ENCODE peak calls at places on chromosome 17, in seven cellular contexts. X, L, I, A, C, Q and J are unnamed samples.

GRCh38 chr17:73879987-73880386 is 235.7 kb upstream of the SDK2 start:
- DNase-seq in I (no peak), Q (no peak), C (no peak), A (no peak), L (no peak), X (no peak), J (no peak)

GRCh38 chr17:21029032-21029431 is 13.8 kb downstream of the USP22 start:
- DNase-seq in A (no peak), Q (peak), I (peak), C (no peak), X (peak), L (peak), J (peak)

GRCh38 chr17:3551189-3551588 is 6.4 kb downstream of the TRPV3 start:
- DNase-seq in Q (no peak), C (no peak), A (no peak), I (no peak), X (no peak), L (no peak), J (no peak)

GRCh38 chr17:9802701-9803100 is 11.3 kb upstream of the DHRS7C start:
- DNase-seq in X (no peak), I (no peak), L (no peak), Q (no peak), A (no peak), C (no peak), J (no peak)

GRCh38 chr17:51595965-51596364 is 335.6 kb downstream of the UTP18 start:
- DNase-seq in X (no peak), L (no peak), I (no peak), C (no peak), A (no peak), Q (no peak), J (no peak)

GRCh38 chr17:49633762-49634486 is 44.0 kb downstream of the SPOP start:
- DNase-seq in I (no peak), A (no peak), L (no peak), Q (no peak), X (no peak), C (no peak), J (peak)

GRCh38 chr17:78075545-78075944 is 53.0 kb downstream of the TMC6 start:
- DNase-seq in Q (no peak), L (no peak), C (no peak), I (no peak), X (no peak), A (no peak), J (no peak)

GRCh38 chr17:18235743-18236256 is 10.4 kb downstream of the LLGL1 start:
- DNase-seq in L (peak), Q (peak), I (peak), C (no peak), X (no peak), A (peak), J (peak)

GRCh38 chr17:49834118-49834743 is 13.6 kb downstream of the TAC4 start:
- DNase-seq in A (no peak), X (peak), C (no peak), I (peak), Q (no peak), L (no peak), J (no peak)

GRCh38 chr17:81035389-81036127 is 607 bp downstream of the BAIAP2 start:
- DNase-seq in Q (no peak), A (no peak), I (no peak), L (no peak), X (no peak), C (no peak), J (no peak)

GRCh38 chr17:49715717-49716279 is 8.0 kb upstream of the SLC35B1 start:
- DNase-seq in I (no peak), X (no peak), C (no peak), A (no peak), L (no peak), Q (no peak), J (no peak)

GRCh38 chr17:82874011-82874835 is 34.4 kb upstream of the ZNF750 start:
- DNase-seq in Q (no peak), L (no peak), C (no peak), A (no peak), I (peak), X (no peak), J (no peak)

GRCh38 chr17:81925860-81926450 is 1.6 kb downstream of the MAFG start:
- DNase-seq in Q (no peak), C (no peak), X (no peak), A (no peak), L (no peak), I (no peak), J (no peak)

GRCh38 chr17:58344791-58345157 is 7.2 kb downstream of the SUPT4H1 start:
- DNase-seq in A (no peak), C (no peak), I (no peak), L (no peak), Q (no peak), X (no peak), J (no peak)

GRCh38 chr17:40348136-40348504 is 16.4 kb downstream of the GJD3 start:
- DNase-seq in A (no peak), C (no peak), X (no peak), I (no peak), Q (no peak), L (no peak), J (no peak)

GRCh38 chr17:13346996-13347762 is 254.6 kb downstream of the HS3ST3A1 start:
- DNase-seq in Q (no peak), C (no peak), A (peak), X (peak), I (peak), L (peak), J (peak)

GRCh38 chr17:66893382-66893781 is 58.5 kb downstream of the CACNG5 start:
- DNase-seq in C (no peak), Q (no peak), A (no peak), I (no peak), L (no peak), X (no peak), J (no peak)

GRCh38 chr17:71202449-71202848 is 918.4 kb upstream of the SOX9 start:
- DNase-seq in L (no peak), I (peak), Q (no peak), A (no peak), X (no peak), C (no peak), J (no peak)

GRCh38 chr17:78276499-78276898 is 45.1 kb downstream of the TMEM235 start:
- DNase-seq in X (no peak), A (no peak), Q (no peak), I (no peak), L (no peak), C (no peak), J (no peak)

GRCh38 chr17:68627956-68628355 is 26.8 kb upstream of the FAM20A start:
- DNase-seq in A (no peak), I (peak), Q (no peak), C (no peak), X (no peak), L (no peak), J (no peak)

GRCh38 chr17:50517504-50518264 is 9.4 kb downstream of the MYCBPAP start:
- DNase-seq in L (no peak), I (no peak), C (no peak), A (no peak), Q (no peak), X (no peak), J (no peak)

GRCh38 chr17:58320570-58321323 is 7.8 kb downstream of the TSPOAP1 start:
- DNase-seq in A (no peak), I (no peak), X (no peak), L (no peak), C (no peak), Q (no peak), J (no peak)

GRCh38 chr17:47254403-47254943 is 846 bp downstream of the ITGB3 start:
- DNase-seq in X (no peak), C (no peak), Q (no peak), L (no peak), I (no peak), A (no peak), J (no peak)

GRCh38 chr17:59331929-59332889 is 754 bp downstream of the YPEL2 start:
- DNase-seq in A (no peak), C (no peak), X (no peak), L (peak), I (no peak), Q (peak), J (no peak)

GRCh38 chr17:50396261-50397110 is 837 bp downstream of the LRRC59 start:
- DNase-seq in X (peak), I (peak), C (no peak), L (peak), A (no peak), Q (peak), J (peak)

GRCh38 chr17:19762515-19762961 is 14.4 kb upstream of the ALDH3A1 start:
- DNase-seq in Q (peak), L (peak), X (no peak), C (no peak), A (peak), I (peak), J (peak)

GRCh38 chr17:412211-413015 is 59.8 kb upstream of the RPH3AL start:
- DNase-seq in X (peak), Q (no peak), A (peak), L (peak), C (no peak), I (peak), J (peak)

GRCh38 chr17:17344507-17345293 is 41.5 kb downstream of the NT5M start:
- DNase-seq in L (no peak), X (no peak), C (no peak), I (no peak), A (no peak), Q (no peak), J (no peak)

GRCh38 chr17:46009681-46010596 is 10.9 kb downstream of the STH start:
- DNase-seq in A (no peak), I (no peak), X (peak), L (no peak), C (no peak), Q (peak), J (peak)

GRCh38 chr17:82662711-82663261 is 14.5 kb upstream of the WDR45B start:
- DNase-seq in I (no peak), Q (peak), X (no peak), A (no peak), C (no peak), L (no peak), J (no peak)

GRCh38 chr17:65586899-65587298 is 25.5 kb upstream of the AXIN2 start:
- DNase-seq in L (no peak), I (no peak), A (no peak), Q (no peak), C (no peak), X (no peak), J (no peak)

GRCh38 chr17:70560471-70560870 is 391.1 kb downstream of the KCNJ2 start:
- DNase-seq in A (no peak), L (no peak), X (no peak), Q (no peak), C (no peak), I (no peak), J (no peak)

GRCh38 chr17:44565866-44566443 is 8.7 kb downstream of the FZD2 start:
- DNase-seq in Q (no peak), C (no peak), X (no peak), I (no peak), L (peak), A (no peak), J (no peak)

GRCh38 chr17:19672009-19672837 is 23.7 kb downstream of the ALDH3A2 start:
- DNase-seq in A (no peak), X (no peak), L (no peak), C (no peak), I (no peak), Q (peak), J (peak)

GRCh38 chr17:360141-360705 is 7.6 kb upstream of the RPH3AL start:
- DNase-seq in C (no peak), I (no peak), Q (no peak), X (no peak), A (no peak), L (no peak), J (no peak)

GRCh38 chr17:47850692-47851573 is at the start of gene SP6:
- DNase-seq in L (peak), I (peak), Q (peak), A (no peak), C (no peak), X (no peak), J (peak)

GRCh38 chr17:38654411-38655398 is 20.1 kb downstream of the EPOP start:
- DNase-seq in C (no peak), Q (no peak), I (no peak), A (no peak), X (no peak), L (no peak), J (no peak)
- H3K4me3 ChIP-seq in C (no peak), Q (no peak), I (no peak), A (no peak), X (no peak), L (no peak), J (no peak)

GRCh38 chr17:36657390-36657762 is 56.0 kb downstream of the MRM1 start:
- DNase-seq in A (no peak), Q (no peak), X (no peak), L (no peak), I (no peak), C (no peak), J (no peak)

GRCh38 chr17:36661688-36662087 is 60.3 kb downstream of the MRM1 start:
- DNase-seq in A (no peak), L (no peak), C (no peak), I (no peak), Q (no peak), X (no peak), J (no peak)

GRCh38 chr17:36653374-36653773 is 52.0 kb downstream of the MRM1 start:
- DNase-seq in Q (no peak), I (no peak), C (no peak), X (no peak), L (no peak), A (no peak), J (no peak)

GRCh38 chr17:36661047-36661666 is 59.8 kb downstream of the MRM1 start:
- DNase-seq in A (no peak), Q (no peak), L (no peak), C (no peak), I (no peak), X (no peak), J (no peak)

GRCh38 chr17:36657763-36658490 is 56.5 kb downstream of the MRM1 start:
- DNase-seq in X (no peak), C (no peak), L (peak), A (no peak), Q (no peak), I (no peak), J (no peak)
- TF ChIP-seq CTCF in X (peak), C (no peak), L (peak), A (peak), Q (no peak), I (peak), J (no peak)

GRCh38 chr17:2214887-2215615 is 88.5 kb downstream of the SMG6 start:
- DNase-seq in L (peak), A (no peak), C (no peak), Q (peak), X (no peak), I (no peak), J (peak)

GRCh38 chr17:2213291-2213960 is 90.2 kb downstream of the SMG6 start:
- DNase-seq in I (no peak), A (no peak), X (no peak), L (peak), Q (no peak), C (no peak), J (peak)

GRCh38 chr17:2218426-2218825 is 85.2 kb downstream of the SMG6 start:
- DNase-seq in L (no peak), C (no peak), I (peak), A (no peak), X (no peak), Q (no peak), J (no peak)

GRCh38 chr17:2214047-2214717 is 89.4 kb downstream of the SMG6 start:
- DNase-seq in Q (peak), I (peak), L (peak), C (no peak), A (no peak), X (no peak), J (peak)

GRCh38 chr17:2215616-2216364 is 87.8 kb downstream of the SMG6 start:
- DNase-seq in X (peak), C (no peak), Q (peak), L (peak), I (no peak), A (peak), J (peak)
- H3K4me3 ChIP-seq in X (peak), C (no peak), Q (peak), L (peak), I (no peak), A (peak), J (peak)

GRCh38 chr17:76179496-76180467 is 38.7 kb upstream of the FOXJ1 start:
- DNase-seq in C (peak), X (no peak), I (peak), L (peak), Q (no peak), A (no peak), J (peak)
- TF ChIP-seq CTCF in C (no peak), X (no peak), I (no peak), L (peak), Q (no peak), A (no peak), J (no peak)

DNA sequence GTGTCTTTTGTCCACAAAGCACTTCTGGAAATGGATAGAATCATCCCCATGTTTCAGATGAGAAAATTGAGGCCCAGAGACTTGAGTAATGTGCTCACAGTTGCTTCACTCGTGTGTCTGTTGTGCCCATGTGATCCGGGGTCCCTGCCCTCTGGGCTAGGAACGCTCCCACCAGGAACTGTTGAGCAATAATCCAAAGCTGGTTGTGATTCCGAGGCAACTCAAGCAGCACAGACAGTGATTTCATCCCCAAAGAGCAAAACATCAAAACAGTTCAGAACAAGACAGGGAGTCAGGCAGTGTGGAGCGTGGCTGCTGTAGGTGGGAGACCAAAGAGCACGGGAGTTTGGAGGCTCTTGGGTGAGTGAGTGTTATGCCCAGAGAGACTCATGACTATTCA is 205.0 kb upstream of the ASIC2 start:
- DNase-seq in X (no peak), A (no peak), L (peak), Q (no peak), C (no peak), I (no peak), J (no peak)
- H3K4me3 ChIP-seq in X (no peak), A (no peak), L (no peak), Q (no peak), C (no peak), I (no peak), J (no peak)

GRCh38 chr17:56834380-56835258 is 668 bp downstream of the DGKE start:
- DNase-seq in I (peak), X (no peak), L (peak), Q (peak), A (no peak), C (peak), J (peak)
- TF ChIP-seq CTCF in I (no peak), X (no peak), L (no peak), Q (no peak), A (no peak), C (no peak), J (no peak)

GRCh38 chr17:27348196-27348595 is 54.3 kb downstream of the WSB1 start:
- DNase-seq in C (no peak), A (no peak), L (no peak), Q (no peak), X (no peak), I (no peak), J (no peak)
- H3K4me3 ChIP-seq in C (peak), A (no peak), L (no peak), Q (no peak), X (no peak), I (no peak), J (no peak)

GRCh38 chr17:75654176-75654575 is 12.8 kb downstream of the RECQL5 start:
- DNase-seq in A (no peak), I (no peak), X (no peak), C (no peak), Q (no peak), L (peak), J (no peak)
- TF ChIP-seq CTCF in A (peak), I (peak), X (peak), C (no peak), Q (no peak), L (peak), J (peak)

GRCh38 chr17:56291226-56291805 is 138.0 kb downstream of the ANKFN1 start:
- DNase-seq in I (no peak), X (no peak), A (no peak), L (no peak), Q (no peak), C (no peak), J (no peak)

GRCh38 chr17:56292628-56293027 is 139.4 kb downstream of the ANKFN1 start:
- DNase-seq in C (no peak), L (no peak), A (no peak), Q (no peak), X (no peak), I (peak), J (no peak)

GRCh38 chr17:56292010-56292409 is 138.7 kb downstream of the ANKFN1 start:
- DNase-seq in L (peak), A (no peak), X (peak), I (peak), Q (no peak), C (no peak), J (peak)

GRCh38 chr17:56289321-56289720 is 136.0 kb downstream of the ANKFN1 start:
- DNase-seq in Q (no peak), L (no peak), I (no peak), X (no peak), A (no peak), C (no peak), J (peak)

GRCh38 chr17:56290486-56291118 is 137.3 kb downstream of the ANKFN1 start:
- DNase-seq in I (no peak), C (no peak), X (no peak), A (no peak), L (no peak), Q (no peak), J (no peak)
- H3K4me3 ChIP-seq in I (no peak), C (peak), X (no peak), A (no peak), L (no peak), Q (no peak), J (no peak)

DNA sequence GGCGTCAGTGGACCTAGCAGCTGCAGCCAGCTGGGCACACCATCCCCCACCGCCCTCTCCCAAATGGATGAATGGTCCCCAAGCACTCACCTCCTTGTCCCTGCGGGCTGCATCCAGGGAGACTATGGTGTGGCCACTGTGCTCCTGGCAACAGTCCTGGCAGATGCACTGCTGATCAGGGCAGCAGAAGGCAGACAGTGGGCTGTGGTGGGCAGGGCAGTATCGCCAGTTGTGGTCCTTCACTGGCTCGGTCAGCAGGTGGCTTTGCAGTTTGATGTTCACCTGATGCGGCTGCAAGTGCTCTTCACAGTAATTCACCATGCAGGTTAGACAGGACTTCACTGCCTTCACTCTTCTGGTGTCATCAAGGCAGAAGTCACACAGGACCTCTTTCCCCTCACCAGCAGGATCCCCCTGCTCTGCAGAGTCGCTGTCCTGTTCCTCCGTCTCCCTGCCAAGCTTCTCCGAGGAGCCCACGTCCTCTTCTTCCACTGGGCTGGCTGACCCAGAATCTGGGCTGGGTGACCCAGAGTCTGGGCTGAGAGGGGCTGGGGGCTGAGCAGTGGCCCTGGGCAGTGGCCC is 31.6 kb upstream of the FBXW10B start:
- DNase-seq in A (no peak), Q (no peak), C (no peak), I (peak), L (no peak), X (no peak), J (no peak)
- TF ChIP-seq CTCF in A (no peak), Q (no peak), C (no peak), I (peak), L (no peak), X (no peak), J (peak)